ENCODE peak calls at places on chromosomes 1 and 21, in seven cellular contexts. A is body of pancreas, M is transverse colon, V is hepatocyte, O is ovary, Y is left lung, S is left ventricle myocardium inferior. P is an unnamed sample. For H3K36me3, the result is how much of the 10 kb centered on the place peaks cover.

GRCh38 chr1:64536217-64536835 is 66.4 kb downstream of the CACHD1 start:
- DNase-seq in A (peak), M (no peak), V (no peak), O (no peak), Y (no peak), S (no peak), P (no peak)

GRCh38 chr1:223755432-223755792 is 43.1 kb downstream of the CAPN2 start:
- DNase-seq in A (no peak), M (no peak), V (no peak), O (no peak), Y (no peak), S (no peak), P (no peak)

GRCh38 chr1:53616927-53617326 is 122.0 kb downstream of the GLIS1 start:
- DNase-seq in A (no peak), M (no peak), V (no peak), O (no peak), Y (no peak), S (no peak), P (no peak)

GRCh38 chr1:228090613-228091081 is 8.1 kb downstream of the ARF1 start:
- DNase-seq in A (no peak), M (peak), V (no peak), O (peak), Y (no peak), S (no peak), P (no peak)

GRCh38 chr1:111747282-111747734 is 8.1 kb upstream of the INKA2 start:
- DNase-seq in A (peak), M (peak), V (peak), O (no peak), Y (no peak), S (no peak), P (no peak)

GRCh38 chr21:34722684-34723300 is 54.0 kb downstream of the CLIC6 start:
- DNase-seq in A (no peak), M (no peak), V (no peak), O (no peak), Y (no peak), S (no peak), P (no peak)

GRCh38 chr1:27488523-27489138 is 1.3 kb downstream of the WASF2 start:
- DNase-seq in A (no peak), M (no peak), V (peak), O (no peak), Y (no peak), S (no peak), P (no peak)

GRCh38 chr1:35264861-35265260 is 3.6 kb upstream of the ZMYM4 start:
- DNase-seq in A (peak), M (peak), V (no peak), O (peak), Y (no peak), S (no peak), P (peak)

GRCh38 chr1:226063362-226064167 is 1.0 kb downstream of the H3-3A start:
- DNase-seq in A (peak), M (peak), V (peak), O (peak), Y (peak), S (peak), P (no peak)

GRCh38 chr1:39452540-39452939 is 38.9 kb upstream of the BMP8A start:
- DNase-seq in A (no peak), M (no peak), V (no peak), O (no peak), Y (no peak), S (no peak), P (no peak)

GRCh38 chr1:39453603-39454002 is 37.8 kb upstream of the BMP8A start:
- DNase-seq in A (peak), M (peak), V (no peak), O (peak), Y (no peak), S (peak), P (no peak)

GRCh38 chr1:39450956-39451601 is 40.4 kb upstream of the BMP8A start:
- DNase-seq in A (no peak), M (no peak), V (no peak), O (peak), Y (no peak), S (no peak), P (no peak)

GRCh38 chr1:39452081-39452480 is 39.4 kb upstream of the BMP8A start:
- DNase-seq in A (no peak), M (no peak), V (no peak), O (no peak), Y (no peak), S (no peak), P (no peak)
- H3K36me3 ChIP-seq in A (under half), M (under half), V (under half), O (under half), Y (under half), S (half or more), P (under half)

GRCh38 chr1:2525896-2526823 is at the start of gene PANK4:
- DNase-seq in A (peak), M (peak), V (peak), O (peak), Y (peak), S (peak), P (peak)
- TF ChIP-seq CTCF in A (no peak), M (peak), V (no peak), O (no peak), Y (no peak), S (peak), P (no peak)

GRCh38 chr1:72284398-72285073 is 2.2 kb upstream of the NEGR1 start:
- DNase-seq in A (peak), M (peak), V (peak), O (peak), Y (no peak), S (peak), P (peak)
- H3K4me3 ChIP-seq in A (peak), M (peak), V (peak), O (peak), Y (peak), S (peak), P (peak)

GRCh38 chr1:77926561-77927357 is 38.3 kb downstream of the NEXN start:
- DNase-seq in A (no peak), M (no peak), V (no peak), O (no peak), Y (no peak), S (no peak), P (no peak)
- H3K36me3 ChIP-seq in A (under half), M (under half), V (under half), O (under half), Y (under half), S (half or more), P (under half)

P was measured in kidney epithelial cell.